ENCODE peak calls at places on chromosomes 2 and 18, in six cellular contexts. T is GM04503, D is aorta, A is GM20000, Z is HAP-1, R is transverse colon. X is an unnamed sample.

GRCh38 chr18:34729740-34730338 is 19.7 kb downstream of the DTNA start:
- DNase-seq in A (no peak), T (no peak), R (no peak), D (no peak), Z (no peak), X (no peak)

GRCh38 chr2:154693941-154694340 is 4.6 kb upstream of the KCNJ3 start:
- DNase-seq in Z (no peak), A (no peak), D (peak; percentile 61), R (no peak), T (no peak), X (no peak)

GRCh38 chr2:69483696-69484095 is 46.5 kb upstream of the NFU1 start:
- DNase-seq in D (no peak), A (no peak), Z (no peak), T (no peak), R (no peak), X (no peak)

GRCh38 chr18:76980663-76981387 is 151.8 kb downstream of the MBP start:
- DNase-seq in Z (no peak), A (no peak), R (no peak), T (no peak), D (no peak), X (peak; percentile 81)

GRCh38 chr2:76684762-76685161 is 837.4 kb downstream of the LRRTM4 start:
- DNase-seq in R (no peak), A (no peak), Z (no peak), T (no peak), D (no peak), X (no peak)

GRCh38 chr2:230829959-230830358 is 34.8 kb upstream of the ITM2C start:
- DNase-seq in Z (no peak), D (no peak), T (no peak), R (no peak), A (no peak), X (no peak)

GRCh38 chr18:76686737-76687231 is 135.6 kb upstream of the ZNF236 start:
- DNase-seq in Z (peak; percentile 76), A (peak; percentile 58), D (peak; percentile 85), T (no peak), R (peak; percentile 52), X (no peak)

GRCh38 chr2:129717560-129718128 is 261.8 kb upstream of the RAB6C start:
- DNase-seq in Z (no peak), D (no peak), A (no peak), T (no peak), R (peak; percentile 17), X (no peak)

GRCh38 chr2:69567909-69568300 is 75.6 kb downstream of the AAK1 start:
- DNase-seq in D (no peak), A (no peak), Z (no peak), T (no peak), R (no peak), X (no peak)

GRCh38 chr18:7980661-7981060 is 413.5 kb downstream of the PTPRM start:
- DNase-seq in T (no peak), D (no peak), A (no peak), R (no peak), Z (no peak), X (no peak)

GRCh38 chr2:150491943-150492342 is 4.5 kb upstream of the RND3 start:
- DNase-seq in A (no peak), D (no peak), Z (no peak), T (no peak), R (no peak), X (no peak)

GRCh38 chr18:48238206-48238605 is 171.0 kb downstream of the ZBTB7C start:
- DNase-seq in Z (no peak), T (no peak), D (no peak), A (no peak), R (no peak), X (no peak)

X was measured in B cell.